ENCODE peak calls at places on chromosome 22, in seven cellular contexts. E, F, J, H, Y, X and A are unnamed samples. For H3K9me3, the result is how much of the 10 kb centered on the place peaks cover.

GRCh38 chr22:27116295-27116694 is 458.9 kb downstream of the MIAT start:
- DNase-seq in E (no peak), F (no peak), J (no peak), H (no peak), Y (no peak), X (no peak), A (no peak)

GRCh38 chr22:45101828-45102227 is 61.9 kb upstream of the NUP50 start:
- DNase-seq in E (peak), F (peak), J (peak), H (no peak), Y (peak), X (peak), A (no peak)

GRCh38 chr22:46612904-46613605 is 7.1 kb upstream of the GRAMD4 start:
- DNase-seq in E (peak), F (no peak), J (no peak), H (no peak), Y (peak), X (no peak), A (no peak)

GRCh38 chr22:18057568-18058209 is 20.1 kb upstream of the PEX26 start:
- DNase-seq in E (peak), F (no peak), J (no peak), H (peak), Y (peak), X (peak), A (peak)

GRCh38 chr22:35312198-35313059 is 12.7 kb downstream of the TOM1 start:
- DNase-seq in E (peak), F (no peak), J (no peak), H (no peak), Y (peak), X (no peak), A (no peak)

GRCh38 chr22:26642465-26643367 is 14.7 kb upstream of the MIAT start:
- DNase-seq in E (peak), F (peak), J (peak), H (no peak), Y (peak), X (peak), A (no peak)

GRCh38 chr22:26045051-26045450 is 124.2 kb upstream of the SEZ6L start:
- DNase-seq in E (no peak), F (no peak), J (no peak), H (no peak), Y (no peak), X (no peak), A (no peak)

GRCh38 chr22:35995345-35995744 is 33.3 kb downstream of the RBFOX2 start:
- DNase-seq in E (no peak), F (no peak), J (peak), H (no peak), Y (no peak), X (no peak), A (no peak)

GRCh38 chr22:44037519-44038370 is 13.6 kb downstream of the PARVB start:
- DNase-seq in E (peak), F (no peak), J (no peak), H (peak), Y (peak), X (peak), A (peak)

GRCh38 chr22:45671783-45672563 is at the start of gene ATXN10:
- DNase-seq in E (peak), F (peak), J (peak), H (no peak), Y (peak), X (peak), A (no peak)

GRCh38 chr22:25582946-25583345 is 18.5 kb downstream of the GRK3 start:
- DNase-seq in E (no peak), F (no peak), J (no peak), H (peak), Y (no peak), X (peak), A (no peak)

GRCh38 chr22:42863349-42863911 is 6.4 kb upstream of the ARFGAP3 start:
- DNase-seq in E (no peak), F (no peak), J (no peak), H (peak), Y (no peak), X (peak), A (no peak)

GRCh38 chr22:45120931-45121330 is 42.8 kb upstream of the NUP50 start:
- DNase-seq in E (no peak), F (no peak), J (no peak), H (no peak), Y (no peak), X (no peak), A (no peak)

GRCh38 chr22:37230673-37231405 is 13.2 kb downstream of the RAC2 start:
- DNase-seq in E (no peak), F (no peak), J (peak), H (no peak), Y (peak), X (no peak), A (no peak)

GRCh38 chr22:38413085-38414008 is 41.7 kb downstream of the KCNJ4 start:
- DNase-seq in E (peak), F (no peak), J (peak), H (no peak), Y (peak), X (peak), A (peak)

GRCh38 chr22:21823740-21824438 is 43.6 kb downstream of the MAPK1 start:
- DNase-seq in E (no peak), F (no peak), J (no peak), H (no peak), Y (no peak), X (peak), A (no peak)

GRCh38 chr22:36136988-36137387 is 23.6 kb downstream of the APOL3 start:
- DNase-seq in E (no peak), F (no peak), J (no peak), H (no peak), Y (no peak), X (peak), A (no peak)

GRCh38 chr22:24426859-24427499 is 420 bp upstream of the ADORA2A start:
- DNase-seq in E (no peak), F (no peak), J (no peak), H (no peak), Y (no peak), X (no peak), A (no peak)

GRCh38 chr22:24428751-24429410 is 1.5 kb downstream of the ADORA2A start:
- DNase-seq in E (no peak), F (no peak), J (no peak), H (no peak), Y (no peak), X (no peak), A (no peak)

GRCh38 chr22:24426436-24426835 is 963 bp upstream of the ADORA2A start:
- DNase-seq in E (no peak), F (no peak), J (no peak), H (no peak), Y (no peak), X (no peak), A (no peak)

GRCh38 chr22:24429411-24430365 is 2.3 kb downstream of the ADORA2A start:
- DNase-seq in E (no peak), F (no peak), J (no peak), H (no peak), Y (no peak), X (no peak), A (no peak)

DNA sequence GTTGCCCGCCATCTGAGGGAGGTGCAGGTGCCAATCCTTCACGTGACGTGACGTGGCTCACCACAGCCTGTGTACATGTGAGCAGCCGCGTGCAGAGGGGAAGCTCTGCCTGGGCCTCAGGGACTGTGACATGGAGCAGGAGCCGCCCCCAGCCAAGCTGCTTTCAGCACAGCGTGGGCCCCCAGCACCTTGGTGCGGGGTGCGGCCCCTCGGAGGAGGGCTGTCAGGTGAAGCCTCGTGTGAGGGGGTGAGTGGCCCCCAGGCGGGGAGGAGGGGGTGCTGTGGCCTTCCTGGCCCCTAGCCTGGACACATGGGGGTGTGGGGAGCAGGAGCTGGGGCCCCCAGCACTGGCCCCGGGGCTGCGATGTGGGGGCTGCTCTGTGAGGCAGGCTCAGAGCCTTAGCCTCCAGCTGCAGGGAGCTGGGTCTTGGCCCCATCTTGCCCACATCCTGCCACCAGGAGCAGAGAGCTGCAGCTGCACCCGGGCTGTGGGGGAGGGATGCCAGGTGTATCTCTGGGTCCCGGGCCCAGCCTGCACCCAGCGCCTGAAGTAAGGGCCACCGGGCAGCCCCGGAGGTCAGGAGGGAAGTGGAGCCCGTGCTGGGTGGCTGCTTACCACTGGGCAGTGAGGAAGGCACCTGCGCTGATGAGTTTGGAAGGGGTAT is at the start of gene ADORA2A:
- DNase-seq in E (peak), F (no peak), J (no peak), H (no peak), Y (peak), X (no peak), A (no peak)
- TF ChIP-seq CTCF in E (no peak), F (no peak), J (no peak), H (no peak), Y (no peak), X (no peak), A (no peak)

DNA sequence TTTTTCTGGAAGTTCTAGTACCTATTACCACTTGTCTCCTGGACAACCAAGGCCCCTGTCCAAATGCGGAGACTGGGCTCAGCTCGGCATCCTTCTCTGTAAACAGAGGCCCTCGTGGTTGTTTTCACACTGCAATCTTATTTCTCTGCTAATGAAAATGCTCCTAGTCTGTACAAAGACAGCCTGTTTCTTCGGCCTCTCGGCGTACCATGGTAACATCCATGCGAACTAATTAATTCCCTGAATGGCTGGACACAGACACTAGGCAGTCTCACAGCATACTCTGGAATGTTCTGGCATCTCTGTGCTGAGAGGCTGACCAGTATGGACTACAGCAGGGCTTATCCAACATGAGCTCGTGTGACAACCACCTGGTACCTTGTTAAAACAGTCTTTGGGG is 5.7 kb downstream of the POLR3H start:
- DNase-seq in E (no peak), F (no peak), J (no peak), H (no peak), Y (no peak), X (no peak), A (no peak)
- H3K9me3 ChIP-seq in E (under half), F (under half), J (under half), H (under half), Y (under half), X (under half), A (under half)

DNA sequence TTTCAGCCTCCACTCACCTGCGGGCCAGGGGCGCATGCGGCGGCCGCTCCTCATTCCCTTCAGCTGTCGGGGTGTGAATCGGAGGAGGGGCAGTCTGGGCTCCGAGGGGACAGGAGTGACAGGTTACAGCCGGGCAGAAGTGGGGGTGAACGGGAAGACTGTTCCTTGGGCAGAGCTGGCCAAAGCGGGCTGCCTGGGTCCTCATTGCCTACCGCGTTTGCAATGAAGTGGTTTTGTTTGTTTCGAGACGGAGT is 729 bp downstream of the MEI1 start:
- DNase-seq in E (no peak), F (no peak), J (no peak), H (no peak), Y (no peak), X (no peak), A (no peak)
- H3K4me3 ChIP-seq in E (no peak), F (no peak), J (no peak), H (no peak), Y (no peak), X (no peak), A (no peak)

GRCh38 chr22:50326959-50327710 is at the start of gene DENND6B:
- DNase-seq in E (peak), F (peak), J (peak), H (peak), Y (peak), X (peak), A (peak)

GRCh38 chr22:50325444-50326224 is 1.2 kb downstream of the DENND6B start:
- DNase-seq in E (no peak), F (no peak), J (no peak), H (no peak), Y (no peak), X (no peak), A (no peak)

GRCh38 chr22:50329236-50329635 is 2.4 kb upstream of the DENND6B start:
- DNase-seq in E (no peak), F (no peak), J (no peak), H (no peak), Y (no peak), X (peak), A (no peak)

GRCh38 chr22:50326225-50326958 is 420 bp downstream of the DENND6B start:
- DNase-seq in E (no peak), F (no peak), J (peak), H (no peak), Y (no peak), X (no peak), A (no peak)

DNA sequence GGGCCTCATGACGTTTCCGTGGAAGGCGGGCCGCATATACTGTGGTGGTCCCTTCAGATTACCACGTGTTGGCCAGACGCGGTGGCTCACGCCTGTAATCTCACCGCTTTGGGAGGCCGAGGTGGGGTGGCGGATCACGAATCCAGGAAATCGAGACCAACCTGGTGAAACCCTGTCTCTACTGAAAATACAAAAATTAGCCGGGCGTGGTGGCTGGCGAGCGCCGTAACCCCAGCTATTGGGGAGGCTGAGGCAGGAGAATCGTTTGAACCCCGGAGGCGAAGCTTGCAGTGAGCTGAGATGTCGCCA is 853 bp upstream of the DENND6B start:
- DNase-seq in E (no peak), F (no peak), J (no peak), H (no peak), Y (no peak), X (no peak), A (no peak)
- TF ChIP-seq CTCF in E (no peak), F (no peak), J (no peak), H (no peak), Y (no peak), X (no peak), A (no peak)

DNA sequence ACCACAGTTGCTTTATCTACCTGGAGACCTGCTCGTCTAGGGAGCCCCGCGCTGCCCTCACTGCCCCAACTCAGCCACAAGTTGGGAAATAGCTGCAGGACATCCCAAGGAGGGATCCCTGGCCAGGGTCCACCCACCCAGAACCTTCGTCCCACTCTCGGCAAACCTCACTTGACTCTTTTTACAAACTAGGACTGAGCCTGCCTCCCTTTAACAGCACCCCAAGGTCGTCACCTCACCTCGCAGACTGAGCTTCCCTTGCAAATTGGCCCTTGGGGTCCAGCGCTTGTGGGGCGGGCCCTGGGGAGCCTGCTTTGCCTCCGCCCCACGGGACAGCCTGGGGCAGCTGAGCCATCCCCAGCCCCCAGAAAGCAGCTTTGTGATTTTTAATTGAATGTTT is 1505.8 kb downstream of the TBC1D22A start:
- DNase-seq in E (no peak), F (no peak), J (no peak), H (no peak), Y (no peak), X (no peak), A (no peak)
- H3K9me3 ChIP-seq in E (under half), F (under half), J (under half), H (half or more), Y (under half), X (under half), A (under half)

DNA sequence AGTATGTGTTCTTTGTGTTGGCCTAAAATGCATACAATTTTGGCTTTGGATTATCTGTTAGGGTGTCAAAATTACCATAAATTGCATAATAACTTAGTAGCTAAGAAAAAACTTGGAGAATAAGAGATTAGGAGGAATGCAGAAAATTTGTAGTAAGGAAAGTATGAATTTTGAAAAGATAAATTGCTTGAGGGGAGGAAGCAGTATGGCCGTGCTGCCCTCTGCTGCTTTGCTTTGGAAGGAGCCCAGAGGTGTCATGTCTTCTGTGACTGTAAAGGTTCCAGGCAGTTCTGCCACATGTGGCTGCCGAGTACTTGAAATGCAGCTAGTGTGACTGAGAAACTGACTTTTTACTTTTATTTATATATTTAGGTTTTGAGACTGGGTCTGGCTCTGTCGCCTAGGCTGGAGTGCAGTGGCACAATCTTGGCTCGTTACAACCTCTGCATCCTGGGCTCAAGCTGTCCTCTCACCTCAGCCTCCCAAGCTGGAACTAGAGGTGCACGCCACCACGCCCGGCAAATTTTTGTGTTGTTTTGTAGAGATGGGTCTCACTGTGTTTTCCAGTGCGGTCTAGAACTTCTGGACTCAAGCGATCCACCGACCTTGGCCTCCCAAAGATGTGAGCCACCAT is 1.8 kb downstream of the ADSL start:
- DNase-seq in E (peak), F (peak), J (peak), H (no peak), Y (peak), X (peak), A (no peak)
- H3K4me3 ChIP-seq in E (no peak), F (peak), J (peak), H (peak), Y (no peak), X (peak), A (peak)